ENCODE peak calls at places on chromosome 22, in eight cellular contexts. One of them, this sample, is unnamed.

GRCh38 chr22:48380016-48380665 is 1447.5 kb downstream of the BRD1 start:
- DNase-seq in fibroblast of lung: no peak
- DNase-seq in iris pigment epithelial cell: no peak
- DNase-seq in endodermal cell: peak; percentile 36
- DNase-seq in stomach: peak; percentile 20
- DNase-seq in activated naive CD4-positive, alpha-beta T cell treated with anti-CD3 and anti-CD28 coated beads for 36 hours: no peak
- DNase-seq in G401: no peak
- DNase-seq in nucleus accumbens: no peak
- DNase-seq in this sample: peak; percentile 43

GRCh38 chr22:31106651-31107205 is 640 bp downstream of the SELENOM start:
- DNase-seq in fibroblast of lung: peak; percentile 56
- DNase-seq in iris pigment epithelial cell: peak; percentile 50
- DNase-seq in endodermal cell: no peak
- DNase-seq in stomach: no peak
- DNase-seq in activated naive CD4-positive, alpha-beta T cell treated with anti-CD3 and anti-CD28 coated beads for 36 hours: no peak
- DNase-seq in G401: peak; percentile 38
- DNase-seq in nucleus accumbens: no peak
- DNase-seq in this sample: peak; percentile 84

GRCh38 chr22:20407829-20408228 is 13.9 kb downstream of the ZNF74 start:
- DNase-seq in fibroblast of lung: no peak
- DNase-seq in iris pigment epithelial cell: no peak
- DNase-seq in endodermal cell: peak; percentile 22
- DNase-seq in stomach: no peak
- DNase-seq in activated naive CD4-positive, alpha-beta T cell treated with anti-CD3 and anti-CD28 coated beads for 36 hours: no peak
- DNase-seq in G401: no peak
- DNase-seq in nucleus accumbens: no peak
- DNase-seq in this sample: peak; percentile 64

GRCh38 chr22:43155789-43156188 is 4.4 kb downstream of the TSPO start:
- DNase-seq in fibroblast of lung: no peak
- DNase-seq in iris pigment epithelial cell: no peak
- DNase-seq in endodermal cell: no peak
- DNase-seq in stomach: no peak
- DNase-seq in activated naive CD4-positive, alpha-beta T cell treated with anti-CD3 and anti-CD28 coated beads for 36 hours: no peak
- DNase-seq in G401: no peak
- DNase-seq in nucleus accumbens: no peak
- DNase-seq in this sample: no peak

GRCh38 chr22:50487290-50488005 is 789 bp downstream of the MIOX start:
- DNase-seq in fibroblast of lung: no peak
- DNase-seq in iris pigment epithelial cell: no peak
- DNase-seq in endodermal cell: no peak
- DNase-seq in stomach: no peak
- DNase-seq in activated naive CD4-positive, alpha-beta T cell treated with anti-CD3 and anti-CD28 coated beads for 36 hours: no peak
- DNase-seq in G401: no peak
- DNase-seq in nucleus accumbens: no peak
- DNase-seq in this sample: no peak

GRCh38 chr22:46390652-46391301 is 55.3 kb downstream of the TRMU start:
- DNase-seq in fibroblast of lung: peak; percentile 68
- DNase-seq in iris pigment epithelial cell: peak; percentile 51
- DNase-seq in endodermal cell: peak; percentile 65
- DNase-seq in stomach: peak; percentile 75
- DNase-seq in activated naive CD4-positive, alpha-beta T cell treated with anti-CD3 and anti-CD28 coated beads for 36 hours: no peak
- DNase-seq in G401: peak; percentile 74
- DNase-seq in nucleus accumbens: no peak
- DNase-seq in this sample: no peak

GRCh38 chr22:20567371-20567847 is 60.0 kb downstream of the MED15 start:
- DNase-seq in fibroblast of lung: no peak
- DNase-seq in iris pigment epithelial cell: peak; percentile 71
- DNase-seq in endodermal cell: no peak
- DNase-seq in stomach: no peak
- DNase-seq in activated naive CD4-positive, alpha-beta T cell treated with anti-CD3 and anti-CD28 coated beads for 36 hours: no peak
- DNase-seq in G401: no peak
- DNase-seq in nucleus accumbens: no peak
- DNase-seq in this sample: no peak

GRCh38 chr22:21445437-21446127 is 21.6 kb upstream of the TMEM191C start:
- DNase-seq in fibroblast of lung: no peak
- DNase-seq in iris pigment epithelial cell: no peak
- DNase-seq in endodermal cell: peak; percentile 36
- DNase-seq in stomach: peak; percentile 18
- DNase-seq in activated naive CD4-positive, alpha-beta T cell treated with anti-CD3 and anti-CD28 coated beads for 36 hours: no peak
- DNase-seq in G401: no peak
- DNase-seq in nucleus accumbens: no peak
- DNase-seq in this sample: no peak

GRCh38 chr22:25488244-25489020 is 76.0 kb upstream of the GRK3 start:
- DNase-seq in fibroblast of lung: peak; percentile 56
- DNase-seq in iris pigment epithelial cell: peak; percentile 83
- DNase-seq in endodermal cell: no peak
- DNase-seq in stomach: peak; percentile 86
- DNase-seq in activated naive CD4-positive, alpha-beta T cell treated with anti-CD3 and anti-CD28 coated beads for 36 hours: peak; percentile 17
- DNase-seq in G401: peak; percentile 37
- DNase-seq in nucleus accumbens: peak; percentile 3
- DNase-seq in this sample: no peak

GRCh38 chr22:39661842-39662676 is 91.5 kb downstream of the CACNA1I start:
- DNase-seq in fibroblast of lung: no peak
- DNase-seq in iris pigment epithelial cell: no peak
- DNase-seq in endodermal cell: peak; percentile 98
- DNase-seq in stomach: peak; percentile 37
- DNase-seq in activated naive CD4-positive, alpha-beta T cell treated with anti-CD3 and anti-CD28 coated beads for 36 hours: peak; percentile 93
- DNase-seq in G401: no peak
- DNase-seq in nucleus accumbens: no peak
- DNase-seq in this sample: no peak

This sample was measured in coronary artery.